ENCODE peak calls at places on chromosome 1, in five cellular contexts. B, V, K, Q and S are unnamed samples.

GRCh38 chr1:205963756-205964155 is 20.5 kb upstream of the SLC26A9 start:
- DNase-seq in B (no peak), V (no peak), Q (no peak), K (no peak), S (no peak)

GRCh38 chr1:66549017-66549416 is 15.1 kb downstream of the SGIP1 start:
- DNase-seq in B (no peak), V (no peak), Q (no peak), K (no peak), S (no peak)

GRCh38 chr1:181676269-181676668 is 193.0 kb downstream of the CACNA1E start:
- DNase-seq in B (no peak), K (no peak), Q (peak), V (peak), S (no peak)

GRCh38 chr1:31761883-31762282 is 2.3 kb downstream of the ADGRB2 start:
- DNase-seq in Q (peak), V (peak), K (no peak), B (no peak), S (peak)

GRCh38 chr1:4801192-4801924 is 146.9 kb downstream of the AJAP1 start:
- DNase-seq in B (no peak), K (no peak), Q (no peak), V (no peak), S (no peak)

GRCh38 chr1:86596891-86597290 is 50.0 kb downstream of the CLCA4 start:
- DNase-seq in K (no peak), B (no peak), Q (no peak), V (no peak), S (no peak)

GRCh38 chr1:25447547-25447946 is 16.9 kb downstream of the MACO1 start:
- DNase-seq in B (no peak), K (no peak), V (no peak), Q (no peak), S (no peak)

GRCh38 chr1:14301704-14302024 is 296.8 kb upstream of the KAZN start:
- DNase-seq in Q (no peak), V (no peak), B (no peak), K (no peak), S (no peak)

GRCh38 chr1:107707111-107707510 is 257.9 kb downstream of the VAV3 start:
- DNase-seq in B (no peak), Q (no peak), K (no peak), V (no peak), S (no peak)

GRCh38 chr1:190277116-190277515 is 200.5 kb downstream of the BRINP3 start:
- DNase-seq in Q (no peak), B (no peak), K (no peak), V (no peak), S (no peak)

GRCh38 chr1:181482521-181483083 is 715 bp upstream of the CACNA1E start:
- DNase-seq in K (peak), B (no peak), Q (no peak), V (no peak), S (no peak)

GRCh38 chr1:221437171-221437570 is 304.7 kb downstream of the DUSP10 start:
- DNase-seq in Q (no peak), K (no peak), V (peak), B (no peak), S (no peak)

GRCh38 chr1:115544131-115544530 is 97.6 kb upstream of the VANGL1 start:
- DNase-seq in K (no peak), Q (no peak), B (no peak), V (peak), S (no peak)